ENCODE peak calls at places on chromosomes 12 and 14, in eight cellular contexts. A, T, K, P, V, W, U and H are unnamed samples. For H3K36me3, the result is how much of the 10 kb centered on the place peaks cover.

GRCh38 chr14:68248481-68249255 is 429.1 kb downstream of the RAD51B start:
- DNase-seq in A (no peak), T (peak), K (peak), P (no peak), V (peak), W (peak), U (no peak), H (no peak)

GRCh38 chr12:3554547-3555115 is 63.6 kb downstream of the PRMT8 start:
- DNase-seq in A (no peak), T (no peak), K (no peak), P (no peak), V (no peak), W (no peak), U (no peak), H (no peak)

GRCh38 chr14:54166049-54166950 is 209.7 kb upstream of the BMP4 start:
- DNase-seq in A (no peak), T (no peak), K (peak), P (no peak), V (no peak), W (no peak), U (no peak), H (no peak)

GRCh38 chr12:105220929-105221290 is 15.1 kb downstream of the APPL2 start:
- DNase-seq in A (no peak), T (no peak), K (no peak), P (no peak), V (no peak), W (no peak), U (no peak), H (no peak)

GRCh38 chr14:39668449-39668848 is 236.2 kb upstream of the FBXO33 start:
- DNase-seq in A (no peak), T (no peak), K (no peak), P (no peak), V (no peak), W (no peak), U (no peak), H (no peak)

GRCh38 chr12:9198012-9198411 is 10.2 kb downstream of the PZP start:
- DNase-seq in A (no peak), T (no peak), K (no peak), P (no peak), V (no peak), W (no peak), U (no peak), H (no peak)

GRCh38 chr14:58280954-58281787 is 17.2 kb upstream of the ARID4A start:
- DNase-seq in A (no peak), T (no peak), K (peak), P (peak), V (peak), W (no peak), U (peak), H (no peak)

GRCh38 chr14:100587248-100587762 is at the start of gene BEGAIN:
- DNase-seq in A (no peak), T (no peak), K (no peak), P (no peak), V (no peak), W (no peak), U (no peak), H (no peak)

GRCh38 chr14:103243764-103244737 is 90.0 kb upstream of the EIF5 start:
- DNase-seq in A (no peak), T (no peak), K (no peak), P (no peak), V (no peak), W (no peak), U (no peak), H (no peak)

GRCh38 chr12:66199141-66199540 is 10.1 kb downstream of the IRAK3 start:
- DNase-seq in A (no peak), T (no peak), K (no peak), P (no peak), V (no peak), W (no peak), U (no peak), H (no peak)
- H3K36me3 ChIP-seq in A (under half), T (under half), K (under half), P (under half), V (under half), W (under half), U (under half), H (under half)

DNA sequence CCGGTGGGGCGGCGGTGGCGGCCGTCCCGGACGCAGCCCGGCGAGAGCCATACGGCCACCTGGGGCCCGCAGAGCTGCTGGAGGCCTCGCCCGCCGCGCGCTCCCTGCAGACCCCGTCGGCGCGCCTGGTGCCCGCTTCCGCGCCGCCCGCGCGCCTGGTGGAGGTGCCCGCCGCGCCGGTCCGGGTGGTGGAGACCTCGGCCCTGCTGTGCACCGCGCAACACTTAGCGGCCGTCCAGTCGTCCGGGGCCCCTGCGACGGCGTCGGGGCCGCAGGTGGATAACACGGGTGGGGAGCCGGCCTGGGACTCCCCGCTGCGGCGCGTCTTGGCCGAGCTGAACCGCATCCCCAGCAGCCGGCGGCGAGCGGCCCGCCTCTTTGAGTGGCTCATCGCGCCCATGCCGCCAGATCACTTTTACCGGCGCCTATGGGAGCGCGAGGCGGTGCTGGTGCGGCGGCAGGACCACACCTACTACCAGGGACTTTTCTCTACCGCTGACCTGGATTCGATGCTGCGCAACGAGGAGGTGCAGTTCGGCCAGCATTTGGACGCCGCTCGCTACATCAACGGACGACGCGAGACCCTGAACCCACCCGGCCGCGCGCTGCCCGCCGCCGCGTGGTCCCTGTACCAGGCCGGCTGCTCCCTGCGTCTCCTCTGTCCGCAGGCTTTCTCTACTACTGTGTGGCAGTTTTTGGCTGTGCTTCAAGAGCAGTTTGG is 683 bp downstream of the RIOX1 start:
- DNase-seq in A (peak), T (peak), K (peak), P (peak), V (peak), W (peak), U (peak), H (peak)
- TF ChIP-seq POLR2A in A (peak), T (no peak), K (peak), P (peak), V (peak), W (no peak), U (no peak), H (peak)

GRCh38 chr12:53739285-53740129 is 12.3 kb upstream of the CALCOCO1 start:
- DNase-seq in A (no peak), T (no peak), K (no peak), P (no peak), V (no peak), W (no peak), U (no peak), H (no peak)
- H3K4me3 ChIP-seq in A (peak), T (peak), K (no peak), P (peak), V (no peak), W (no peak), U (peak), H (peak)

DNA sequence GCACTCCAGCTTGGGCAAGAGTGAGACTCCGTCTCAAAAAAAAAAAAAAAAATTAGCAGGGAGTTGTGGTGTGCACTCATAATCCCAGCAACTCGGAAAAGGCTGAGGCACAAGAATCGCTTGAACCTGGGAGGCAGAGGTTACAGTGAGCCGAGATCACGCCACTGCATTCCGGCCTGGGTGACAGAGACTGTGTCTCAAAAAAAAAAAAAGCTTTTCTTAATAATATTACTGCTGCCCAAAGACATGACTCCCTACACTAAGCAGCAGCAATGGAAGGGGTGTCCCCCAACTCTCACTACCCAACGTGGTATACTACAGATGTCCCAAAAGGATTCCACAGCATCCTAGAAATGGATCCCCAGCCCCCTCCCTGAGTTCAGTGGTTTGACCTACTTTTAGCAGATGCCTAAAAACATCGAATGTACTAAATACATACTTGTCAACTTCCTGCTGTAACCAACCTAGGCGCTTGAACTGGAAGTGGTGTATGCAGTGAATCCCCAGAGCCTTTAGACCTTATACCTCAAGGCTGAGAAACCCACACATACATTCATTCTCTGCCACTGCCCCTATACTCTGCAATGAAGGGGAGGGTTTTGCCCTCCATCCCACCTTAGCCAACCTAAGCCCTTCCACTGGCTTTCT is 8.5 kb upstream of the FKBP11 start:
- DNase-seq in A (no peak), T (no peak), K (no peak), P (no peak), V (no peak), W (no peak), U (no peak), H (no peak)
- H3K36me3 ChIP-seq in A (under half), T (under half), K (under half), P (under half), V (under half), W (under half), U (under half), H (under half)

DNA sequence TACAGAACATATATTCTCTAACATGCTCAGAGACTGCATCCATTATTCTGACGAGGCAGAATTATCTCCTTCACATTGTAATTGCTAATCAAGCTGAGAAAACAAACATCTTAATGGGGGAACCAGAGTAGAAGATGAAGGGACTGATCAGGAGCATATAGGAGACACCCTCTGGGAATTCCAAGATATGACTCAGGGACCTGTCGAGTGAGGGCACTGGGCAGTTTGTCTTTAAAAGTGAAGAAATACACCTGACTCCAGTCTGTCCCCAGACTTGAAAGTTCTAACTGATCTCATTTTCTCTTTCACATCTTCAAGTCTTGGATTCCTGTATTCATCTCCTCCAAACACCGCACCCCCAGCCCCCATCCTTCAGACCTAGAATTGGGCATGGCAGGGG is 226.9 kb upstream of the PLXNC1 start:
- DNase-seq in A (no peak), T (no peak), K (no peak), P (no peak), V (no peak), W (no peak), U (no peak), H (no peak)
- TF ChIP-seq POLR2A in A (no peak), T (no peak), K (no peak), P (no peak), V (no peak), W (no peak), U (no peak), H (no peak)

DNA sequence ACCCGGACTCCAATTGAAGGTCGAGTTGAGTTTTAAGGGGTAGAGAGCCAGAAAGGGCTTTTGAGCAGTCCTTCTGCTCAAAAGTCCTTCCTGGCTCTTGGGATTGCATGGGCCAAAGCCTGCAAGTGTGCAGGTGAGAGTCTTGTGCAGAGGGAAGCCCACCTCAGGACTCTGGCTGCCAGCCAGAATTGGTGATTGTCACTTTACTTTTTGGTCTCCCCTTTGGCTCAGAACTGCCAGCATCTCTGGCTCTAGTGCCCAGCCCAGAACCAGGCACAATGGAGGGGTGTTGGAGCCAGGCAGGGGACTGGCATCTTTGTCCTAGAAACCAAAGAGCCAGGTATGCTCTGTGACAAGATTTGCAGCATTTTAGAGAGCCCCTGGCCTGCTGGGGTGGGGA is 23.5 kb downstream of the FAM222A start:
- DNase-seq in A (no peak), T (peak), K (no peak), P (no peak), V (no peak), W (peak), U (peak), H (no peak)
- H3K4me3 ChIP-seq in A (no peak), T (no peak), K (no peak), P (no peak), V (no peak), W (no peak), U (no peak), H (no peak)

GRCh38 chr14:51953996-51954395 is 35.4 kb upstream of the RTRAF start:
- DNase-seq in A (no peak), T (no peak), K (no peak), P (no peak), V (no peak), W (no peak), U (no peak), H (no peak)
- H3K36me3 ChIP-seq in A (under half), T (under half), K (under half), P (under half), V (under half), W (under half), U (under half), H (under half)

GRCh38 chr14:73644531-73645247 is at the start of gene DNAL1:
- DNase-seq in A (peak), T (peak), K (peak), P (peak), V (peak), W (peak), U (peak), H (peak)
- TF ChIP-seq POLR2A in A (no peak), T (peak), K (peak), P (peak), V (peak), W (peak), U (peak), H (peak)

GRCh38 chr12:92735131-92735721 is 32.4 kb downstream of the PLEKHG7 start:
- DNase-seq in A (no peak), T (no peak), K (peak), P (no peak), V (no peak), W (no peak), U (peak), H (no peak)

GRCh38 chr12:92736605-92737004 is 33.8 kb downstream of the PLEKHG7 start:
- DNase-seq in A (no peak), T (no peak), K (no peak), P (no peak), V (no peak), W (no peak), U (no peak), H (no peak)

GRCh38 chr12:92726865-92727264 is 24.1 kb downstream of the PLEKHG7 start:
- DNase-seq in A (no peak), T (no peak), K (no peak), P (no peak), V (no peak), W (no peak), U (no peak), H (no peak)

GRCh38 chr12:92729773-92730305 is 27.1 kb downstream of the PLEKHG7 start:
- DNase-seq in A (no peak), T (no peak), K (no peak), P (no peak), V (no peak), W (no peak), U (no peak), H (no peak)

GRCh38 chr12:92730758-92731157 is 28.0 kb downstream of the PLEKHG7 start:
- DNase-seq in A (no peak), T (no peak), K (no peak), P (no peak), V (no peak), W (no peak), U (no peak), H (no peak)
- H3K4me3 ChIP-seq in A (no peak), T (no peak), K (no peak), P (no peak), V (no peak), W (no peak), U (no peak), H (no peak)